ENCODE peak calls at places on chromosome 13, in ten cellular contexts. L, D, E, S, F, P, J, Z, W and O are unnamed samples.

GRCh38 chr13:26221399-26221720 is 754 bp downstream of the RNF6 start:
- DNase-seq in L (no peak), D (no peak), E (no peak), S (no peak), F (no peak), P (no peak), J (no peak), Z (no peak), W (no peak), O (no peak)

GRCh38 chr13:79382545-79383275 is 23.3 kb downstream of the RBM26 start:
- DNase-seq in L (no peak), D (peak; percentile 51), E (no peak), S (no peak), F (no peak), P (no peak), J (no peak), Z (no peak), W (no peak), O (no peak)

GRCh38 chr13:64688893-64689677 is 2541.1 kb downstream of the PCDH9 start:
- DNase-seq in L (peak; percentile 2), D (no peak), E (peak; percentile 36), S (no peak), F (no peak), P (no peak), J (peak; percentile 40), Z (no peak), W (no peak), O (no peak)

GRCh38 chr13:99353836-99354235 is 46.6 kb upstream of the GPR183 start:
- DNase-seq in L (no peak), D (no peak), E (no peak), S (no peak), F (no peak), P (no peak), J (peak; percentile 73), Z (no peak), W (no peak), O (no peak)

GRCh38 chr13:30196025-30196424 is 111.3 kb downstream of the KATNAL1 start:
- DNase-seq in L (peak; percentile 3), D (no peak), E (no peak), S (no peak), F (no peak), P (no peak), J (peak; percentile 67), Z (no peak), W (no peak), O (no peak)

GRCh38 chr13:67238277-67238859 is 8.2 kb upstream of the PCDH9 start:
- DNase-seq in L (peak; percentile 61), D (peak; percentile 33), E (no peak), S (no peak), F (no peak), P (no peak), J (no peak), Z (no peak), W (no peak), O (no peak)

GRCh38 chr13:24406524-24406923 is 97.1 kb downstream of the C1QTNF9 start:
- DNase-seq in L (no peak), D (no peak), E (no peak), S (no peak), F (no peak), P (no peak), J (no peak), Z (no peak), W (no peak), O (no peak)

GRCh38 chr13:30818323-30818960 is 83.1 kb downstream of the ALOX5AP start:
- DNase-seq in L (peak; percentile 97), D (no peak), E (no peak), S (no peak), F (no peak), P (no peak), J (peak; percentile 82), Z (no peak), W (no peak), O (no peak)

GRCh38 chr13:93420887-93421286 is 194.3 kb downstream of the GPC6 start:
- DNase-seq in L (no peak), D (no peak), E (no peak), S (no peak), F (no peak), P (no peak), J (no peak), Z (no peak), W (no peak), O (no peak)

GRCh38 chr13:28324181-28324789 is 170.6 kb downstream of the FLT1 start:
- DNase-seq in L (peak; percentile 80), D (peak; percentile 81), E (no peak), S (peak; percentile 67), F (no peak), P (peak; percentile 33), J (peak; percentile 81), Z (no peak), W (peak; percentile 8), O (peak; percentile 31)

GRCh38 chr13:111270126-111270525 is 50.3 kb upstream of the TEX29 start:
- DNase-seq in L (no peak), D (no peak), E (no peak), S (no peak), F (no peak), P (no peak), J (no peak), Z (no peak), W (no peak), O (no peak)

GRCh38 chr13:42996584-42996983 is 4.5 kb upstream of the EPSTI1 start:
- DNase-seq in L (peak; percentile 72), D (no peak), E (peak; percentile 81), S (no peak), F (no peak), P (no peak), J (peak; percentile 88), Z (no peak), W (peak; percentile 11), O (no peak)

GRCh38 chr13:73717632-73718031 is 416.6 kb downstream of the KLF12 start:
- DNase-seq in L (peak; percentile 27), D (no peak), E (no peak), S (no peak), F (no peak), P (no peak), J (peak; percentile 85), Z (no peak), W (no peak), O (no peak)

GRCh38 chr13:94595943-94596574 is at the start of gene TGDS:
- DNase-seq in L (peak; percentile 94), D (peak; percentile 93), E (peak; percentile 74), S (peak; percentile 86), F (peak; percentile 68), P (peak; percentile 92), J (peak; percentile 95), Z (peak; percentile 98), W (peak; percentile 97), O (peak; percentile 90)
- TF ChIP-seq CTCF in L (no peak), D (no peak), E (no peak), S (peak; percentile 8), F (no peak), P (peak; percentile 46), J (no peak), Z (no peak), W (no peak), O (no peak)

DNA sequence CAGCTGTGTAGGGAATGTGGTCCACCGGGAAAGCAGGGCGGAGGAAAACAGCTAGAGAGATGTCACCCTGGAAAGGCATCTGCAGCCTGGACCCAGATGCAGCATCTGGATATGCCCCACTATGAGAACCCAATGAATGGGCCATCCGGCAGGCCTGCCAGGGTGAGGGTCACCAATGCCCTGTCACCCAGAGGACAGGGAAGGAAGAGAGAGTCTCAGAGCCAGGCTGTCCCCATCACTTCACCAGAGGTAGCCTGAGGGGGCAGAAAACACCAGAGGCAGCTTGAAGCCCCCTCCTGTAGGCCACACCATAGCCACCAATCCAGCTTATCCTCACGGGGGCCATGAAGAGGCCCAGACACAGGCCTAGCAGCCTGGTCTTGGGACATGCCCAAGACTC is 118.8 kb downstream of the TUBA3C start:
- DNase-seq in L (no peak), D (no peak), E (no peak), S (no peak), F (no peak), P (no peak), J (no peak), Z (no peak), W (no peak), O (no peak)
- H3K4me3 ChIP-seq in L (no peak overlapping the region), D (no peak overlapping the region), E (no peak overlapping the region), S (no peak overlapping the region), F (no peak overlapping the region), P (no peak overlapping the region), J (no peak overlapping the region), Z (no peak overlapping the region), W (no peak overlapping the region), O (no peak overlapping the region)

DNA sequence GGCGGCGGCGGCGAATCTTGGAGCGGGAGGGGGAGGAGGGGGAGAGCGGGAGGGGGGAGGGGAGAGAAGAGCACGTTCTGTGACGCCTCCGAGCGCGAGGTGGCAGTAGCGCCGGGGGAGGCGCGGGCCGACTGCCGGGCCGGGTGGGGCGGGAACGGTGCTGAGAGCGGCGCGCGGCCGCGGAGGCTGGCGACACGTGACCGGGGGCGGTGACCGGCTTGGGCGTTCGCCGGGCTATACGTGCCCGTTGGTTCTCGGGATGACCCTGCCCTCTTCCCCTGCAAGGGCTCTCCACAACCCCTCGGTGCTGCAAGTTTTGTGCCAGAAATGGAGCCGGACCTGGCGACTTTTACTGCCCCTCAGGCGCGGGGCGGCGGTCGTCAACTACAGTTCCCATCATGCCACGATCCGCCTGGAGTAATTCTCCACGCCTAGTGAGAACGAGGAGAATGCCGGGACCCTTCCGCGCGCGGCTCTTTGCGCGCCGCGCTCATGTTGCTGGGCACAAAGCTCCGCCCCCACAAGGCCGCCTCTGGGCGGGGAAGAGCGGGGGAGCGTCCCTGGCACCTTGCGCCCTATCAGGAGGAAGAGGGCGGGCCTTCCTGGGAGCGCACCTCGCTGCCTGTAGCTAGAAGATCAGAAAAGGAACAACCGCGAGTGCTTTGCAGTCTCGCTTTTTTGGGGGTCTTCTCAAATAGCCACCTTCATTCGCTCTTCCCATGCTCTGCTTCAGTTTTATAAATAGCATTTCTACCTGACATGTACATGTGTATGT is at the start of gene KPNA3:
- DNase-seq in L (peak; percentile 98), D (peak; percentile 96), E (peak; percentile 93), S (peak; percentile 96), F (peak; percentile 87), P (peak; percentile 96), J (peak; percentile 93), Z (peak; percentile 99), W (peak; percentile 88), O (peak; percentile 85)
- TF ChIP-seq CTCF in L (no peak), D (peak; percentile 37), E (no peak), S (no peak), F (peak; percentile 11), P (peak; percentile 22), J (peak; percentile 0), Z (no peak), W (no peak), O (peak; percentile 3)

DNA sequence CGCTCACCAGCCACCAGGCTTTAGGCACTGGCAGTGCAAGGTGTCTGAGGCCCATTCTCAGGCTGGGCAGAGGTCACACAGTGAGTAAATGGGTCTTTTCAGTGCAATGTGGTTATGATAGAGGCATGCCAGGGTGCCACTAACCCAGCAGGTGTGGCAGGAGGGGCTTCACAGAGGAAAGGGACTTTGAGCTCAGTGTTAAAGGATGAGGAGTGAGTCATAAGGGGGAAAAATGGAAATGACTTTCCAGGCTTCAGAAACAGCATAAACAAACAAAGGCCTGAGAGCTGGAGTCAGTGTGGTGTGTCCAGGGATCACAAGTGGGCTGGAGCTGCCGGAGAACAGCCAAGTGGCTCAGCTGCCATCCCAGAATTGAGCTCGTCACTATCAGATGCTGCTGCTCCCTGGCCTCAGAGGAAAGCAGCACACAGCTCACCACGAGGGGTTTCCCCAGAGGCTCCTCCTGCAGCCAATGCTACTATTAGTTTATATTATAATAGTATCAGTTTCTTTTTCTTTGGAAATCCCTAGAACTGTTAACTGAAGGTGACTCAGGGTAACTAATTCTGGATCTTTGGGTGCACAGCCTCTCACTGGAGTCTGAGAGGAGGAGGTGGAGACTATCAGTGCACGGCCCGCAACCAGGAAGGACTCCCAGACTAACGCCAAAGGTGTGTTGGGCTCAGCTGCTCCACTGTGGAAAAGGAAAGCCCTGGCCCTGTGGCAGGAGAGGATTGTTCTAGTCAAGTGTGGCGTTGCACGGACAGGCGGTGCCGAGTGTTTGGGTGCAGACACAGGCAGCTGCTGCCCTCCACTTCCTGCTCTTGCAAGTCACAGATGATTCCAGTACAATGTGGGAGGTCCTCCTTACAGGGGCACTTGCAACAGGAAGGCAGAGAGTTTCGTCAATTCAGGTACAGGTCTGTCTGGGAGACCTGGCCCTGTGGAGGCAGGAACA is 39.5 kb downstream of the DHRS12 start:
- DNase-seq in L (peak; percentile 73), D (no peak), E (peak; percentile 77), S (no peak), F (peak; percentile 59), P (peak; percentile 77), J (peak; percentile 78), Z (no peak), W (no peak), O (peak; percentile 41)
- H3K4me3 ChIP-seq in L (no peak overlapping the region), D (no peak overlapping the region), E (peak overlapping the region; percentile 39), S (no peak overlapping the region), F (peak overlapping the region; percentile 34), P (peak overlapping the region; percentile 22), J (no peak overlapping the region), Z (no peak overlapping the region), W (no peak overlapping the region), O (peak overlapping the region; percentile 33)